ENCODE peak calls at places on chromosomes 4 and X, in five cellular contexts. O is psoas muscle; X is BJ; W is CD8-positive, alpha-beta T cell; Q is endodermal cell. H is an unnamed sample.

GRCh38 chr4:140049924-140050681 is 103.9 kb downstream of the MAML3 start:
- DNase-seq in O (no peak), X (no peak), W (no peak), Q (peak; percentile 78), H (no peak)

GRCh38 chr4:7424553-7425111 is 10.1 kb downstream of the PSAPL1 start:
- DNase-seq in O (peak; percentile 23), X (no peak), W (no peak), Q (peak; percentile 57), H (no peak)

GRCh38 chrX:37816766-37817165 is 30.6 kb downstream of the DYNLT3 start:
- DNase-seq in O (no peak), X (no peak), W (no peak), Q (no peak), H (no peak)

GRCh38 chr4:147760695-147761094 is 28.8 kb downstream of the ARHGAP10 start:
- DNase-seq in O (peak; percentile 54), X (no peak), W (no peak), Q (no peak), H (no peak)

GRCh38 chr4:174716986-174717770 is 111.9 kb downstream of the GLRA3 start:
- DNase-seq in O (no peak), X (no peak), W (no peak), Q (no peak), H (no peak)

GRCh38 chr4:125833-126232 is 1.5 kb downstream of the ZNF718 start:
- DNase-seq in O (no peak), X (no peak), W (no peak), Q (no peak), H (no peak)

GRCh38 chr4:15853345-15853744 is 75.2 kb downstream of the CD38 start:
- DNase-seq in O (no peak), X (no peak), W (no peak), Q (no peak), H (no peak)

GRCh38 chr4:102809190-102809589 is 18.2 kb downstream of the UBE2D3 start:
- DNase-seq in O (no peak), X (no peak), W (no peak), Q (no peak), H (no peak)

GRCh38 chr4:82561745-82562552 is at the start of gene TMEM150C:
- DNase-seq in O (peak; percentile 53), X (no peak), W (no peak), Q (peak; percentile 88), H (no peak)

GRCh38 chr4:147825451-147826287 is 93.8 kb downstream of the ARHGAP10 start:
- DNase-seq in O (peak; percentile 62), X (no peak), W (no peak), Q (no peak), H (no peak)

GRCh38 chrX:13024911-13025454 is 19.4 kb downstream of the FAM9C start:
- DNase-seq in O (no peak), X (no peak), W (no peak), Q (no peak), H (no peak)

GRCh38 chr4:5142726-5143125 is 91.4 kb downstream of the STK32B start:
- DNase-seq in O (no peak), X (no peak), W (no peak), Q (peak; percentile 84), H (no peak)

GRCh38 chrX:7085879-7086278 is 61.6 kb upstream of the STS start:
- DNase-seq in O (no peak), X (no peak), W (no peak), Q (no peak), H (no peak)

GRCh38 chrX:122579521-122579920 is 604.6 kb upstream of the GRIA3 start:
- DNase-seq in O (no peak), X (peak; percentile 43), W (no peak), Q (no peak), H (no peak)

GRCh38 chr4:40375090-40375489 is 40.0 kb downstream of the CHRNA9 start:
- DNase-seq in O (no peak), X (no peak), W (no peak), Q (no peak), H (no peak)

GRCh38 chr4:40367451-40367850 is 32.3 kb downstream of the CHRNA9 start:
- DNase-seq in O (no peak), X (no peak), W (no peak), Q (no peak), H (no peak)

GRCh38 chr4:40363945-40364344 is 28.8 kb downstream of the CHRNA9 start:
- DNase-seq in O (no peak), X (no peak), W (no peak), Q (no peak), H (no peak)

GRCh38 chr4:40372651-40373050 is 37.5 kb downstream of the CHRNA9 start:
- DNase-seq in O (no peak), X (no peak), W (no peak), Q (no peak), H (no peak)

DNA sequence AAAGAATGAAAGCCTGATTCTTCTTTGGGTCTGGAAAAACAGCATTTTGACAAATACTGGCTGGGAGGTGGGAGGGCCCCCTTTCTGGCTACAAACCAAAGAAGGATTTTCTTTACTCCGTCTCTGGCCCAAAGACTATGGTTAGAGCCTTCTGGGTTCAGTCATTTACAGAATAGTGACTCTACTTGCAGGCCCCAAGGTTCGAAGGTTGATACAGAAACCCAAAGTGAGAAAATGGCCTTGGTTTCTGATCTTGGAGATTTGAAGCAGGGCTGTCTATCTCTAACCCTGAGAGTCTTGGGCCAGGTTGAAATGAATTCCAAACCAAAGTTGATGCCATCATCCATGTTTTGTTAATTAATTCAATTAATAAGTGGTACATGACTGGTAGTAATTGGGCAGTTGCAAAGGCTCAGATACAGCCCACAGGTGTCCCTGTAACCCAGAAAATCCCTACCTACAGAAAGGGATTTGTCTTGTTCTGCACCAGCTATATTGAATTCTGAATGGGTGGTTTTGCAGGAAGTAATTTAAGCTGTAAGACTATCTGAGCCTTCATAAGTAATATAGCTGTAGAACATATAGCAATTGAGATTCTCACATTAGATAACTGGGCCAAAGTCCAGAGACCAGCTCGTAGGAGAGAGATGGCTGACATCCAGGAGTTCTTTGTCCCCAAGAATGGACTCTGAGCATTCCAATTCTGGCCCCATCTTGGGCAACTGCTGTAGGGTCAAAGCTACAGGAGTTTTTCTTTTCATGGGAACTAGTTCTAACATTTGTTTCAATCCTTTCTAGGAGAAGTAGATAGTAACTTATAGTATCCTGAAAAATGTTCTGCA is 34.5 kb downstream of the CHRNA9 start:
- DNase-seq in O (no peak), X (no peak), W (no peak), Q (no peak), H (no peak)
- TF ChIP-seq CTCF in O (no peak), X (no peak), W (no peak), Q (no peak), H (no peak)

DNA sequence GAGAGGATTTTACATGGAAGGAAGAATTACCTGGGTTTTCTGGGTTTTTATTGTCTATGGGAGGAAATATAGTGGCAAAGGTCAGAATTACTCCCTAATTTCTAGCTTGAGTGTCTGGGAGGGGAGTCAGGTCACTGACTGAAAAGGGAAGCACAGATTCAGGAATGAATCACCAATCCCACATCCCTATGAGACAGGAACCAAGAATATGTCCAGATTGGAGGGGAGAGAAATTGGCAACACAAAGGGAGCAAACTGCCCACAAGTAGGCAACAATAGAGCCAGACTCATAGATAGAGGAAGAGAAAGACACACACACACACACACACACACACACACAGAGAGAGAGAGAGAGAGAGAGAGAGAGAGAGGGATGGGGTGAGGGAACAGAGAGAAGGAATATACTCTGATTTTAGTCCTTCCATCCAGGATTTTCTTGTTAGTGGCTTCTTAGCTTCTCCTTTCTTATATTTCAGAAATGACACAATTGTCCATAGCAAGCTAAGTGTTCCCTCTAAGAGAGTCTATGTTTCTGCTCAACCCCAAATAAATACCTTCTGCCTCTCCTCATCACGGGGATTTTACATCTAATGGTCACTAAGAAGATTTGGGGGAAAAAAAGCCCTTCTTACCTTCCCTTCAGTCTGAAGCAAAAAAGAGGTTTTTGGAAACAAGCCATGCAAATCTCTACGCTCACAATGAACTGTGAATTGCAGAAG is 12.0 kb downstream of the P2RY10 start:
- DNase-seq in O (no peak), X (no peak), W (no peak), Q (no peak), H (no peak)
- H3K4me3 ChIP-seq in O (no peak overlapping the region), X (no peak overlapping the region), W (no peak overlapping the region), Q (no peak overlapping the region), H (no peak overlapping the region)

GRCh38 chr4:84501721-84502267 is 2.7 kb upstream of the NKX6-1 start:
- DNase-seq in O (no peak), X (no peak), W (no peak), Q (peak; percentile 70), H (no peak)

GRCh38 chr4:84499065-84499982 is at the start of gene NKX6-1:
- DNase-seq in O (peak; percentile 73), X (peak; percentile 29), W (no peak), Q (peak; percentile 96), H (peak; percentile 28)

GRCh38 chr4:84501197-84501492 is 2.1 kb upstream of the NKX6-1 start:
- DNase-seq in O (no peak), X (no peak), W (no peak), Q (peak; percentile 76), H (no peak)

GRCh38 chr4:84502333-84502954 is 3.4 kb upstream of the NKX6-1 start:
- DNase-seq in O (no peak), X (no peak), W (no peak), Q (no peak), H (no peak)

GRCh38 chr4:84500386-84501196 is 1.5 kb upstream of the NKX6-1 start:
- DNase-seq in O (no peak), X (no peak), W (no peak), Q (peak; percentile 45), H (no peak)
- H3K27me3 ChIP-seq in O (peaks cover 4% of the 10 kb centered on the region), X (peaks cover 64% of the 10 kb centered on the region), W (peaks cover 80% of the 10 kb centered on the region), Q (peaks cover 93% of the 10 kb centered on the region), H (peaks cover 81% of the 10 kb centered on the region)

DNA sequence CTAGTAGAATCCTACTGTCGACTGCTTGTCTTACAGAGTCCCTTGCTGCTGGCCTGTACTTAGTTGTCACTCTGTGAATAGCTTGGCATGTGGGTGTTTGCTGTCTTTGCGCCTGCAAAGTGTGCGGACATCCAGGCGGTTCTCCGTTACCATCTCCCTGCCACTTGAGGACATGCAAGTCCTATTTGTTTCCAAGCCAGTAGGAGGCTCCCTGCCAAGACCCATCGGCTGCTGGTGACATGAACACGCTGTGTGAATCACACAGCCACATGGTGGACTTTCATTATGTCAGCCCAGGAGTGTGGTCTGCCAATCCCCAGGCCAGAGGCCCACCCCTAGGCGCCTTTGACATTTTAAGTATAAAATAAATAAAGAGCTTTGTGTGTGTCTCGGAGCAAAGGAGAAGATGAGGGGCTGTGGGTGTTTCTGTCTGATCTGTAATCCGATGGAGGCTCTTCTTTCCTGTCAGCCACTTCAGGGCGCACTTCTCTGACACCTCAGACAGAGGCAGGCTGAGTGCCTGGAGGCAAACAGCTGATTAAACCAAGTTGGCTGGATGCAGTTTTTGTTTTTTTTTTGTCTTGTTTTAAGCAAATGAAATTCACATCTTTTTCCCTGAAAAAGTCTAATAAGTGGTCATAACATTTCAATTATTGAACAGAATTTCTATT is 51.5 kb downstream of the ALPK1 start:
- DNase-seq in O (peak; percentile 90), X (peak; percentile 68), W (no peak), Q (peak; percentile 89), H (peak; percentile 12)
- TF ChIP-seq CTCF in O (peak; percentile 22), X (peak; percentile 44), W (no peak), Q (peak; percentile 74), H (peak; percentile 17)

GRCh38 chr4:1403591-1404572 is 2.4 kb downstream of the NKX1-1 start:
- DNase-seq in O (peak; percentile 34), X (no peak), W (no peak), Q (peak; percentile 65), H (no peak)
- H3K4me3 ChIP-seq in O (peak overlapping the region; percentile 18), X (no peak overlapping the region), W (no peak overlapping the region), Q (no peak overlapping the region), H (no peak overlapping the region)

DNA sequence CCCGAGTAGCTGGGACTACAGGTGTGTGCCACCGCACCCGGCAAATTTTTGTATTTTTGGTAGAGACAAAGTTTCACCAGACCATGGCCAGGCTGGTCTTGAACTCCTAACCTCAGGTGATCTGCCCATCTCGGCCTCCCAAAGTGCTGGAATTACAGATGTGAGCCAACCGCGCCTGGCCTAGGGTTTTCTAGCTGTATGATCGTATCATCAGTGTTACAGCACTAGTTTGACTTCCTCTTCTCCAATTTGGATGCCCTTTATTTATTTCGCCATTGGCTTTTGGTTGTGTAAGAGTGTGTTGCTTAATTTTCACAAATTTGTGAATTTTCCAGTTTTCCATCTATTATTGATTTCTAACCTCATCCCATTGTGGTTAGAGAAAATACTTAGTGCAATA is 5.2 kb downstream of the TKTL1 start:
- DNase-seq in O (no peak), X (no peak), W (no peak), Q (no peak), H (no peak)
- H3K27me3 ChIP-seq in O (no peaks in the 10 kb centered on the region), X (no peaks in the 10 kb centered on the region), W (no peaks in the 10 kb centered on the region), Q (no peaks in the 10 kb centered on the region), H (peaks cover 2% of the 10 kb centered on the region)